ENCODE peak calls at places on chromosomes 13 and 19, in eight cellular contexts. N is NCI-H1092 treated with DMSO at 0.1 percent for 48 hours, T is HCEC 1CT, L is NCI-H1417, I is cardiac muscle cell, Y is HEK293T, K is smooth muscle cell of the brain vasculature, A is substantia nigra. H is an unnamed sample.
A peak's percentile ranks its signal among the peaks of the same experiment; 100 is the strongest.

GRCh38 chr13:36450534-36450933 is 18.2 kb downstream of the CCNA1 start:
- DNase-seq in L (no peak), Y (no peak), T (no peak), N (no peak), A (no peak), I (no peak), K (no peak), H (no peak)

GRCh38 chr13:19685445-19685844 is 52.0 kb downstream of the MPHOSPH8 start:
- DNase-seq in N (no peak), Y (no peak), I (no peak), K (no peak), T (no peak), A (no peak), L (no peak), H (no peak)

GRCh38 chr13:36965767-36966166 is 33.4 kb downstream of the ALG5 start:
- DNase-seq in I (peak; percentile 74), K (peak; percentile 23), L (peak; percentile 23), N (no peak), A (no peak), Y (no peak), T (peak; percentile 93), H (no peak)

GRCh38 chr19:6767357-6768235 is at the start of gene SH2D3A:
- DNase-seq in A (no peak), K (no peak), L (peak; percentile 79), T (no peak), N (no peak), I (peak; percentile 56), Y (peak; percentile 91), H (no peak)

GRCh38 chr19:30217461-30217860 is 154.7 kb upstream of the ZNF536 start:
- DNase-seq in T (no peak), A (no peak), Y (no peak), N (no peak), L (no peak), I (no peak), K (no peak), H (no peak)

GRCh38 chr13:88704600-88705275 is 1033.6 kb downstream of the SLITRK5 start:
- DNase-seq in A (no peak), N (no peak), K (no peak), L (no peak), Y (peak; percentile 17), I (no peak), T (no peak), H (no peak)

GRCh38 chr13:28820099-28821051 is at the start of gene MTUS2:
- DNase-seq in L (peak; percentile 27), K (no peak), N (peak; percentile 43), A (no peak), T (no peak), Y (peak; percentile 11), I (no peak), H (peak; percentile 54)

GRCh38 chr19:42081584-42082258 is 5.8 kb downstream of the ZNF574 start:
- DNase-seq in I (peak; percentile 62), K (peak; percentile 21), T (peak; percentile 65), A (no peak), Y (peak; percentile 48), L (no peak), N (no peak), H (peak; percentile 29)

GRCh38 chr19:13974073-13974472 is 21.8 kb downstream of the DCAF15 start:
- DNase-seq in Y (peak; percentile 53), N (no peak), A (no peak), K (no peak), I (no peak), L (peak; percentile 30), T (no peak), H (peak; percentile 92)

GRCh38 chr13:99256709-99257108 is 1.5 kb downstream of the GPR18 start:
- DNase-seq in N (no peak), L (no peak), I (peak; percentile 61), Y (no peak), A (no peak), K (no peak), T (no peak), H (no peak)

GRCh38 chr13:74794582-74794981 is 660.4 kb upstream of the KLF12 start:
- DNase-seq in K (peak; percentile 43), L (no peak), T (no peak), A (no peak), I (peak; percentile 12), N (no peak), Y (no peak), H (no peak)

GRCh38 chr19:52138614-52139290 is 986 bp downstream of the ZNF616 start:
- DNase-seq in T (peak; percentile 18), K (no peak), A (no peak), Y (peak; percentile 12), N (peak; percentile 69), L (peak; percentile 51), I (peak; percentile 29), H (peak; percentile 31)

GRCh38 chr19:44582581-44583265 is 30.6 kb upstream of the IGSF23 start:
- DNase-seq in N (no peak), Y (peak; percentile 75), T (no peak), L (no peak), A (no peak), I (peak; percentile 63), K (no peak), H (no peak)

GRCh38 chr19:53545271-53546065 is 7.5 kb downstream of the ZNF331 start:
- DNase-seq in N (no peak), A (no peak), Y (no peak), K (no peak), I (no peak), T (peak; percentile 82), L (no peak), H (no peak)

GRCh38 chr13:77516342-77516789 is 19.1 kb upstream of the SCEL start:
- DNase-seq in T (peak; percentile 88), Y (no peak), I (peak; percentile 26), A (no peak), K (no peak), N (no peak), L (no peak), H (no peak)

GRCh38 chr13:43657485-43657884 is 129.3 kb downstream of the ENOX1 start:
- DNase-seq in N (no peak), Y (no peak), L (no peak), K (no peak), I (no peak), A (no peak), T (no peak), H (no peak)

GRCh38 chr19:33298146-33298911 is 4.0 kb downstream of the CEBPA start:
- DNase-seq in Y (no peak), T (no peak), K (no peak), N (no peak), L (no peak), I (no peak), A (no peak), H (no peak)

GRCh38 chr13:95367309-95367843 is 66.1 kb upstream of the ABCC4 start:
- DNase-seq in L (no peak), I (no peak), N (peak; percentile 21), A (no peak), Y (no peak), K (no peak), T (no peak), H (no peak)

GRCh38 chr13:27601771-27602170 is 18.6 kb downstream of the LNX2 start:
- DNase-seq in K (no peak), Y (no peak), L (no peak), I (no peak), N (no peak), A (no peak), T (no peak), H (no peak)

GRCh38 chr19:42316223-42317211 is 3.4 kb downstream of the TMEM145 start:
- DNase-seq in N (no peak), Y (no peak), A (no peak), T (peak; percentile 54), I (peak; percentile 50), L (no peak), K (no peak), H (no peak)

GRCh38 chr19:5397804-5398692 is 57.2 kb upstream of the ZNRF4 start:
- DNase-seq in A (no peak), Y (peak; percentile 56), N (no peak), T (no peak), I (peak; percentile 11), L (peak; percentile 21), K (no peak), H (peak; percentile 15)

GRCh38 chr19:47716270-47716937 is 3.2 kb downstream of the EHD2 start:
- DNase-seq in K (no peak), L (no peak), Y (no peak), N (no peak), T (no peak), A (no peak), I (no peak), H (no peak)

GRCh38 chr13:102033719-102034446 is 368.0 kb downstream of the FGF14 start:
- DNase-seq in N (peak; percentile 89), L (peak; percentile 54), A (no peak), Y (no peak), T (no peak), K (no peak), I (no peak), H (no peak)

GRCh38 chr19:917323-918151 is at the start of gene KISS1R:
- DNase-seq in Y (peak; percentile 46), K (no peak), N (peak; percentile 22), L (peak; percentile 84), I (no peak), T (no peak), A (no peak), H (peak; percentile 41)

H was measured in cerebellum.